ENCODE peak calls at places on chromosome 4, in five cellular contexts. N is IMR-90, S is aorta, U is psoas muscle, B is mucosa of descending colon. E is an unnamed sample.

GRCh38 chr4:149784018-149784417 is 31.6 kb downstream of the IQCM start:
- DNase-seq in S (no peak), U (no peak), N (peak; percentile 32), B (no peak), E (no peak)

GRCh38 chr4:81826336-81826735 is 354.6 kb upstream of the RASGEF1B start:
- DNase-seq in N (no peak), S (no peak), U (no peak), B (no peak), E (no peak)

GRCh38 chr4:145934434-145935047 is 4.1 kb downstream of the ZNF827 start:
- DNase-seq in N (no peak), S (no peak), U (no peak), B (no peak), E (no peak)

GRCh38 chr4:110062166-110062565 is 136.2 kb downstream of the ELOVL6 start:
- DNase-seq in N (no peak), U (no peak), S (no peak), B (no peak), E (no peak)

GRCh38 chr4:153763404-153763803 is 3.6 kb upstream of the RNF175 start:
- DNase-seq in B (no peak), S (no peak), U (no peak), N (no peak), E (no peak)

GRCh38 chr4:101724093-101724492 is 66.4 kb upstream of the BANK1 start:
- DNase-seq in U (no peak), S (no peak), N (no peak), B (no peak), E (no peak)

GRCh38 chr4:69957209-69957608 is 8.3 kb downstream of the CSN2 start:
- DNase-seq in B (no peak), S (no peak), N (no peak), U (no peak), E (no peak)

GRCh38 chr4:142044271-142044670 is 407.9 kb downstream of the IL15 start:
- DNase-seq in U (no peak), B (no peak), N (peak; percentile 63), S (no peak), E (no peak)

GRCh38 chr4:65589331-65589730 is 81.0 kb downstream of the EPHA5 start:
- DNase-seq in B (no peak), S (no peak), U (no peak), N (no peak), E (no peak)

GRCh38 chr4:14218641-14219040 is 591.1 kb upstream of the BOD1L1 start:
- DNase-seq in B (no peak), U (no peak), S (no peak), N (no peak), E (no peak)

GRCh38 chr4:48340905-48341775 is at the start of gene SLAIN2:
- DNase-seq in N (peak; percentile 97), U (peak; percentile 99), S (peak; percentile 100), B (peak; percentile 99), E (peak; percentile 98)

GRCh38 chr4:105815701-105816100 is 79.6 kb upstream of the NPNT start:
- DNase-seq in U (no peak), S (no peak), B (no peak), N (no peak), E (no peak)

GRCh38 chr4:186485621-186486062 is 69.7 kb downstream of the MTNR1A start:
- DNase-seq in S (peak; percentile 78), N (peak; percentile 19), U (no peak), B (no peak), E (no peak)

GRCh38 chr4:98568896-98569663 is 89.3 kb downstream of the TSPAN5 start:
- DNase-seq in N (no peak), B (no peak), U (no peak), S (no peak), E (no peak)

GRCh38 chr4:142817442-142817841 is 28.7 kb downstream of the INPP4B start:
- DNase-seq in U (peak; percentile 15), B (no peak), N (peak; percentile 88), S (no peak), E (no peak)

GRCh38 chr4:47372561-47372960 is 90.9 kb downstream of the COMMD8 start:
- DNase-seq in S (no peak), N (peak; percentile 35), B (no peak), U (no peak), E (no peak)

GRCh38 chr4:148090029-148090428 is 352.2 kb downstream of the NR3C2 start:
- DNase-seq in N (no peak), B (no peak), U (no peak), S (no peak), E (no peak)

GRCh38 chr4:22417408-22417807 is 98.5 kb downstream of the ADGRA3 start:
- DNase-seq in N (no peak), U (no peak), S (no peak), B (no peak), E (no peak)

GRCh38 chr4:140740906-140741670 is 15.1 kb downstream of the TBC1D9 start:
- DNase-seq in N (no peak), S (no peak), B (no peak), U (no peak), E (no peak)
- H3K4me1 ChIP-seq in N (peaks cover 18% of the 10 kb centered on the region), S (peaks cover 4% of the 10 kb centered on the region), B (no peaks in the 10 kb centered on the region), U (no peaks in the 10 kb centered on the region), E (peaks cover 44% of the 10 kb centered on the region)

GRCh38 chr4:159142254-159142653 is 39.4 kb downstream of the RAPGEF2 start:
- DNase-seq in N (peak; percentile 64), U (no peak), B (no peak), S (no peak), E (no peak)
- H3K4me1 ChIP-seq in N (peaks cover 12% of the 10 kb centered on the region), U (peaks cover 86% of the 10 kb centered on the region), B (no peaks in the 10 kb centered on the region), S (peaks cover 3% of the 10 kb centered on the region), E (peaks cover 26% of the 10 kb centered on the region)

GRCh38 chr4:5747746-5748365 is 36.9 kb downstream of the EVC start:
- DNase-seq in U (no peak), N (peak; percentile 99), B (peak; percentile 17), S (no peak), E (no peak)
- H3K4me1 ChIP-seq in U (no peaks in the 10 kb centered on the region), N (peaks cover 44% of the 10 kb centered on the region), B (no peaks in the 10 kb centered on the region), S (no peaks in the 10 kb centered on the region), E (no peaks in the 10 kb centered on the region)

GRCh38 chr4:38872620-38873019 is 5.0 kb downstream of the FAM114A1 start:
- DNase-seq in U (no peak), N (peak; percentile 77), S (no peak), B (peak; percentile 52), E (peak; percentile 14)

GRCh38 chr4:38869511-38869910 is 1.9 kb downstream of the FAM114A1 start:
- DNase-seq in N (no peak), B (no peak), U (no peak), S (no peak), E (no peak)

GRCh38 chr4:38873290-38873949 is 5.8 kb downstream of the FAM114A1 start:
- DNase-seq in S (no peak), B (no peak), N (no peak), U (no peak), E (no peak)

GRCh38 chr4:38870098-38870850 is 2.7 kb downstream of the FAM114A1 start:
- DNase-seq in N (peak; percentile 30), U (no peak), B (no peak), S (no peak), E (no peak)

GRCh38 chr4:38871593-38871992 is 4.0 kb downstream of the FAM114A1 start:
- DNase-seq in S (no peak), U (no peak), B (no peak), N (peak; percentile 28), E (no peak)
- H3K4me1 ChIP-seq in S (peaks cover 11% of the 10 kb centered on the region), U (peaks cover 42% of the 10 kb centered on the region), B (peaks cover 27% of the 10 kb centered on the region), N (peaks cover 28% of the 10 kb centered on the region), E (peaks cover 8% of the 10 kb centered on the region)

E was measured in Caco-2.